ENCODE peak calls at places on chromosome 6, in eight cellular contexts. F, E, C, H, T, L, P and W are unnamed samples.

GRCh38 chr6:106692112-106692822 is 62.9 kb downstream of the QRSL1 start:
- DNase-seq in F (peak), E (no peak), C (no peak), H (peak), T (no peak), L (no peak), P (no peak), W (no peak)

GRCh38 chr6:148501178-148501590 is 158.5 kb downstream of the SASH1 start:
- DNase-seq in F (no peak), E (no peak), C (peak), H (no peak), T (no peak), L (no peak), P (no peak), W (no peak)

GRCh38 chr6:132322398-132322797 is 78.9 kb downstream of the MOXD1 start:
- DNase-seq in F (no peak), E (no peak), C (no peak), H (no peak), T (no peak), L (no peak), P (no peak), W (no peak)

GRCh38 chr6:44960898-44961297 is 367.2 kb upstream of the RUNX2 start:
- DNase-seq in F (peak), E (no peak), C (peak), H (no peak), T (peak), L (no peak), P (peak), W (no peak)

GRCh38 chr6:81630719-81631118 is 121.8 kb downstream of the TENT5A start:
- DNase-seq in F (no peak), E (no peak), C (no peak), H (no peak), T (no peak), L (no peak), P (no peak), W (no peak)

GRCh38 chr6:21271431-21272155 is 322.0 kb upstream of the SOX4 start:
- DNase-seq in F (no peak), E (no peak), C (no peak), H (no peak), T (no peak), L (no peak), P (peak), W (no peak)

GRCh38 chr6:41257369-41258195 is 28.9 kb downstream of the TREM1 start:
- DNase-seq in F (peak), E (no peak), C (no peak), H (no peak), T (no peak), L (no peak), P (no peak), W (peak)

GRCh38 chr6:105431226-105431625 is 28.3 kb upstream of the PREP start:
- DNase-seq in F (peak), E (no peak), C (peak), H (no peak), T (no peak), L (peak), P (peak), W (peak)

GRCh38 chr6:149060300-149060984 is 257.1 kb upstream of the TAB2 start:
- DNase-seq in F (peak), E (no peak), C (no peak), H (no peak), T (peak), L (peak), P (peak), W (no peak)

GRCh38 chr6:43709654-43710303 is 22.2 kb upstream of the MRPS18A start:
- DNase-seq in F (no peak), E (no peak), C (no peak), H (no peak), T (no peak), L (no peak), P (no peak), W (no peak)

GRCh38 chr6:38997128-38997761 is 51.3 kb upstream of the GLP1R start:
- DNase-seq in F (peak), E (peak), C (no peak), H (peak), T (no peak), L (peak), P (peak), W (peak)

GRCh38 chr6:31139599-31139998 is 733 bp upstream of the PSORS1C2 start:
- DNase-seq in F (no peak), E (no peak), C (no peak), H (no peak), T (no peak), L (no peak), P (no peak), W (no peak)

GRCh38 chr6:15516923-15517560 is 145.8 kb downstream of the DTNBP1 start:
- DNase-seq in F (no peak), E (no peak), C (no peak), H (no peak), T (no peak), L (no peak), P (no peak), W (no peak)

GRCh38 chr6:22413681-22414305 is 117.0 kb upstream of the PRL start:
- DNase-seq in F (no peak), E (no peak), C (no peak), H (no peak), T (no peak), L (no peak), P (no peak), W (no peak)

GRCh38 chr6:91490672-91491071 is 903.8 kb upstream of the MAP3K7 start:
- DNase-seq in F (peak), E (no peak), C (no peak), H (no peak), T (no peak), L (no peak), P (no peak), W (no peak)

GRCh38 chr6:24935753-24936152 is at the start of gene RIPOR2:
- DNase-seq in F (no peak), E (no peak), C (no peak), H (no peak), T (no peak), L (no peak), P (no peak), W (no peak)

GRCh38 chr6:119604124-119604523 is 254.6 kb upstream of the MAN1A1 start:
- DNase-seq in F (no peak), E (no peak), C (no peak), H (no peak), T (no peak), L (no peak), P (no peak), W (no peak)

GRCh38 chr6:112938656-112939055 is 591.5 kb downstream of the RFPL4B start:
- DNase-seq in F (no peak), E (no peak), C (no peak), H (no peak), T (no peak), L (no peak), P (no peak), W (no peak)

GRCh38 chr6:149118737-149119653 is 198.5 kb upstream of the TAB2 start:
- DNase-seq in F (peak), E (peak), C (no peak), H (no peak), T (no peak), L (no peak), P (no peak), W (no peak)

GRCh38 chr6:151060742-151061100 is 179.0 kb upstream of the AKAP12 start:
- DNase-seq in F (no peak), E (no peak), C (no peak), H (no peak), T (no peak), L (no peak), P (no peak), W (no peak)

GRCh38 chr6:166032366-166033171 is 135.1 kb downstream of the TBXT start:
- DNase-seq in F (no peak), E (no peak), C (peak), H (no peak), T (no peak), L (peak), P (no peak), W (no peak)

GRCh38 chr6:118097576-118097975 is 190.5 kb downstream of the SLC35F1 start:
- DNase-seq in F (no peak), E (no peak), C (no peak), H (no peak), T (no peak), L (no peak), P (no peak), W (no peak)

GRCh38 chr6:118100763-118101162 is 193.7 kb downstream of the SLC35F1 start:
- DNase-seq in F (no peak), E (no peak), C (no peak), H (no peak), T (no peak), L (no peak), P (no peak), W (no peak)

GRCh38 chr6:118103381-118104105 is 196.5 kb downstream of the SLC35F1 start:
- DNase-seq in F (no peak), E (no peak), C (no peak), H (no peak), T (no peak), L (no peak), P (no peak), W (no peak)

DNA sequence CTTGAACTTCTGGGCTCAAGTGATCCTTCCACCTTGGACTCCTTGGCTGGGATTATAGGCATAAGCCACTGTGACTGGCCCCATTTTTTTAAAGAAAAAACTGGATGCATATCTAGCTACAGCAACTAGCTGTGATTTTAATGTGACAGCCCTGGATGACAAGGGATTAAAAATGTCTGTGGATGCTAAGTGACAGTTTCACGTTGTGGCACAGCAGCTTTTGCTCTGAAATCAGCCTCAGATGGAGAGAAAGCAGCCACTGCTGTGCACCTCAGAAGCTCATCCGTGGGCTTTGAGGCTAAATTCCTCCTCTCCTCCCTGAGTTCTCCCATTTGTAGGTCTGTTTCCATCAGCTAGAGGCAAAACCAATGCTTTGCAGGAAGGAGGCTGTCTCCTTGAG is 195.3 kb downstream of the SLC35F1 start:
- DNase-seq in F (no peak), E (no peak), C (no peak), H (no peak), T (no peak), L (no peak), P (no peak), W (no peak)
- TF ChIP-seq POLR2AphosphoS5 in F (no peak), E (no peak), C (no peak), H (no peak), T (no peak), L (no peak), P (no peak), W (no peak)

DNA sequence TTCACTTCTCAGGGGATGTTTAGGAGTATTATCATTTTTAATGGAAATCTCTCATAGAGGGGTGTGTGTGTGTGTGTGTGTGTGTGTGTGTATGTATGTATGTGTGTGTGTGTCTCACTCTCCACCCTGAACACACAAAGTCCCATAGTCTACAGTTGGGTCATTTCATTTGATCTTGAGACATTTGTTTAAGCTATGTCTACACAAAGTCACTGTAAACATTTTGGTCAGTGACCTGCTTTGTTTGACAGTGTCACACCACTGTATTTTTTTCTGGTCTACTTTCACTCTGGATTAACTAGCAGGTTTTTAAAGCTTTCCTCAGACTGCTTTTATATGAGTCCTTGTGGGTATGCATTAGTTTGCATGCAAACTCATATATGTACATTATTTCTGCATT is 215.2 kb downstream of the GRIK2 start:
- DNase-seq in F (no peak), E (no peak), C (no peak), H (no peak), T (no peak), L (no peak), P (peak), W (no peak)
- H3K4me3 ChIP-seq in F (no peak), E (no peak), C (no peak), H (no peak), T (no peak), L (no peak), P (no peak), W (no peak)

GRCh38 chr6:138028893-138029292 is 78.3 kb downstream of the PERP start:
- DNase-seq in F (no peak), E (no peak), C (no peak), H (no peak), T (no peak), L (no peak), P (no peak), W (no peak)
- H3K9ac ChIP-seq in F (no peak), E (no peak), C (no peak), H (no peak), T (no peak), L (no peak), P (no peak), W (no peak)

GRCh38 chr6:29926081-29926794 is 16.1 kb upstream of the HLA-A start:
- DNase-seq in F (no peak), E (no peak), C (no peak), H (no peak), T (no peak), L (no peak), P (no peak), W (no peak)

GRCh38 chr6:29924731-29925130 is 17.6 kb upstream of the HLA-A start:
- DNase-seq in F (no peak), E (no peak), C (peak), H (no peak), T (no peak), L (no peak), P (no peak), W (no peak)

GRCh38 chr6:29925341-29926080 is 16.8 kb upstream of the HLA-A start:
- DNase-seq in F (no peak), E (no peak), C (no peak), H (no peak), T (no peak), L (no peak), P (no peak), W (no peak)

GRCh38 chr6:29927841-29928388 is 14.4 kb upstream of the HLA-A start:
- DNase-seq in F (no peak), E (no peak), C (no peak), H (no peak), T (no peak), L (no peak), P (no peak), W (no peak)

DNA sequence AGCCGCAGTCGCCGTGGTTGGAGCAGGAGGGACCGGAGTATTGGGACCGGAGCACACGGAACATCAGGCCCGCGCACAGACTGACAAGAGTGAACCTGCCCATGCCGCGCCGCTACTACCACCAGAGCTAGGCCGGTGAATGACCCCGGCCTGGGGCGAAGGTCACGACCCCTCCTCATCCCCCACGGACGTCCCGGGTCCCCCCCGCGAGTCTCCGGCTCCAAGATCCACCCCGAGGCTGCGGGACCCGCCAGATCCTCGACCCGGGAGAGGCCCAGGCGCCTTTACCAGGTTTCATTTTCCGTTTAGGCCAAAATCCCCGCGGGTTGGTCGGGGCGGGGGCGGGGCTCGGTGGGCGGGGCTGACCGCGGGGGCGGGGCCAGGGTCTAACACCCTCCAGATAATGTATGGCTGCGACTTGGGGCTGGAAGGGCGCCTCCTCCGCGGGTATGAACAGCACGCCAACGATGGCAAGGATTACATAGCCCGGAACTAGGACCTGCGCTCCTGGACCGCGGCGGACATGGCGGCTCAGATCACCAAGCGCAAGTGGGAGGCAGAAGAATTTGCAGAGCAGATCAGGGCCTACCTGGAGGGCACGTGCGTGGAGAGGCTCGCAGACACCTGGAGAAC is 15.4 kb upstream of the HLA-A start:
- DNase-seq in F (peak), E (no peak), C (no peak), H (no peak), T (no peak), L (no peak), P (peak), W (no peak)
- TF ChIP-seq POLR2AphosphoS5 in F (no peak), E (no peak), C (no peak), H (no peak), T (peak), L (no peak), P (peak), W (no peak)

GRCh38 chr6:28140616-28141015 is 1.1 kb upstream of the ZKSCAN8 start:
- DNase-seq in F (no peak), E (no peak), C (no peak), H (no peak), T (no peak), L (no peak), P (no peak), W (no peak)

GRCh38 chr6:28137458-28138020 is 4.1 kb upstream of the ZKSCAN8 start:
- DNase-seq in F (no peak), E (no peak), C (no peak), H (no peak), T (peak), L (no peak), P (no peak), W (no peak)

GRCh38 chr6:28141500-28142329 is at the start of gene ZKSCAN8:
- DNase-seq in F (peak), E (peak), C (peak), H (peak), T (peak), L (peak), P (peak), W (peak)

GRCh38 chr6:28142446-28142845 is 763 bp downstream of the ZKSCAN8 start:
- DNase-seq in F (peak), E (no peak), C (no peak), H (no peak), T (no peak), L (no peak), P (no peak), W (no peak)

GRCh38 chr6:28139860-28140500 is 1.7 kb upstream of the ZKSCAN8 start:
- DNase-seq in F (no peak), E (no peak), C (no peak), H (no peak), T (no peak), L (no peak), P (no peak), W (no peak)
- H3K4me3 ChIP-seq in F (no peak), E (no peak), C (no peak), H (no peak), T (no peak), L (no peak), P (no peak), W (no peak)